ENCODE peak calls at places on chromosome 7, in five cellular contexts. X is GM12892, J is H1, S is HepG2, P is GM12878. G is an unnamed sample.

GRCh38 chr7:10860516-10860915 is 113.2 kb upstream of the PHF14 start:
- DNase-seq in X (no peak), J (no peak), S (no peak), P (no peak), G (no peak)

GRCh38 chr7:149071641-149072437 is 18.7 kb downstream of the ZNF786 start:
- DNase-seq in X (no peak), J (peak), S (no peak), P (no peak), G (no peak)

GRCh38 chr7:125436220-125436619 is 506.6 kb upstream of the POT1 start:
- DNase-seq in X (no peak), J (no peak), S (no peak), P (no peak), G (no peak)

GRCh38 chr7:36207451-36208291 is 54.6 kb downstream of the EEPD1 start:
- DNase-seq in X (no peak), J (no peak), S (peak), P (no peak), G (no peak)

GRCh38 chr7:32036557-32036956 is 33.6 kb downstream of the PDE1C start:
- DNase-seq in X (no peak), J (no peak), S (no peak), P (no peak), G (no peak)

GRCh38 chr7:46854958-46855473 is 726.9 kb downstream of the TNS3 start:
- DNase-seq in X (no peak), J (no peak), S (no peak), P (no peak), G (no peak)

GRCh38 chr7:75909521-75910132 is 5.3 kb upstream of the POR start:
- DNase-seq in X (no peak), J (no peak), S (no peak), P (no peak), G (no peak)

GRCh38 chr7:51035696-51036095 is 253.0 kb upstream of the GRB10 start:
- DNase-seq in X (no peak), J (no peak), S (no peak), P (no peak), G (no peak)

GRCh38 chr7:142332421-142332820 is 74.6 kb upstream of the PRSS58 start:
- DNase-seq in X (no peak), J (no peak), S (no peak), P (no peak), G (no peak)

GRCh38 chr7:32074787-32075570 is 4.8 kb upstream of the PDE1C start:
- DNase-seq in X (no peak), J (no peak), S (no peak), P (no peak), G (no peak)

GRCh38 chr7:124411796-124412195 is 353.8 kb downstream of the GPR37 start:
- DNase-seq in X (no peak), J (no peak), S (no peak), P (no peak), G (no peak)

GRCh38 chr7:68238204-68238805 is 1241.7 kb downstream of the TYW1 start:
- DNase-seq in X (no peak), J (peak), S (no peak), P (no peak), G (no peak)

GRCh38 chr7:93156884-93157283 is 8.7 kb upstream of the SAMD9L start:
- DNase-seq in X (no peak), J (no peak), S (no peak), P (no peak), G (no peak)

DNA sequence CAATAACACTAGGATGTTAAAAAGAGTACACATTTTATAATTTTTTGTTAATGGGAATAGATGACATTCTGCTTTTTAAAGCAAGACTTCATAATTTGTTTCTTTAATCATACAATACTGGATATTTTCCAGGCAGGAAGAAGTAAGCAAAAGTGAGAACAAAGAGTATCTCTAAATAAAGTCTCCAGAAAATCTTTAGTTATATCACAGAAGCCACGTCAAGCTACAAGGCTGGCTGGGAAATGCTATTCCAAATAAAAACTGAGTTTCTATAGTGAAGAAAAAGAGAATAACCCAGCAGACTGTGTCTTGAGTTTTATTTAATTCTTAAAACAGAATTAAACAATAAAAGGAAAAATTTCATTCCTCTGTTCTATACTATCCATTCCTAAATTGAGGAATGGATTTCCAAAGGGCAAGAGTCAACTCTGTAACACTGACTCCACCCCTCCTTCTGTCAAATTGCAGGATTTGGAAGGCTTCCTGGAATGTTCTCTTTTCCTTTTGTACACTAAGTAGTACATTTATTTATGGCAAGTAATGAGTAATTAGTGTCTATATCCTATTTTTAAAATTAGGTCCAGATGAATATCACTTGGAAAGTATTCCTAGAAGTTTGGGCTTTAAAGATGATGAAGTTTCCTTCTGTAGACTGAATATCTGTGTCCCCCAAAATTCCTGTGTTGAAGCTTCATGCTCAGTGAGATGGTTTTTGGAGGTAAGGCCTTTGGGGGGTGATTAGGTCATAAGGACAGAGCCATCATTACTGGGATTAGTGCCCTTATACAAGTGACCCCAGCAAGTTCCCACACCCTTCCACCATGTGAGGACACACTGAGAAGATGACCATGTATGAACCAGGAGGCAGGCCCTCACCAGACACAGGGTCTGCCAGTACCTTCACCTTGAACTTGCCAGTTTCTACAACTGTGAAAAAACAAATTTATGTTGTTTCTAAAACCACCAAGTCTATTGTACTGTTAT is 290.9 kb downstream of the CRPPA start:
- DNase-seq in X (no peak), J (no peak), S (no peak), P (no peak), G (no peak)
- TF ChIP-seq TAF1 in X (no peak), J (no peak), S (no peak), P (no peak), G (no peak)

GRCh38 chr7:114629762-114630161 is 215.1 kb downstream of the FOXP2 start:
- DNase-seq in X (no peak), J (no peak), S (no peak), P (no peak), G (no peak)

GRCh38 chr7:114627231-114627630 is 212.6 kb downstream of the FOXP2 start:
- DNase-seq in X (no peak), J (no peak), S (no peak), P (no peak), G (no peak)

GRCh38 chr7:114630186-114630824 is 215.7 kb downstream of the FOXP2 start:
- DNase-seq in X (no peak), J (no peak), S (no peak), P (no peak), G (no peak)

GRCh38 chr7:114631249-114631822 is 216.7 kb downstream of the FOXP2 start:
- DNase-seq in X (no peak), J (no peak), S (no peak), P (no peak), G (no peak)

GRCh38 chr7:114628362-114628761 is 213.7 kb downstream of the FOXP2 start:
- DNase-seq in X (no peak), J (no peak), S (no peak), P (no peak), G (no peak)
- TF ChIP-seq POLR2A in X (no peak), J (no peak), S (no peak), P (no peak), G (no peak)

GRCh38 chr7:37376386-37376785 is 72.3 kb downstream of the ELMO1 start:
- DNase-seq in X (no peak), J (no peak), S (no peak), P (no peak), G (no peak)
- TF ChIP-seq TAF1 in X (no peak), J (no peak), S (no peak), P (no peak), G (no peak)

GRCh38 chr7:143487566-143487965 is 9.9 kb downstream of the TAS2R41 start:
- DNase-seq in X (no peak), J (no peak), S (peak), P (no peak), G (no peak)
- TF ChIP-seq POLR2A in X (no peak), J (no peak), S (no peak), P (no peak), G (no peak)

G was measured in GM12891.